ENCODE peak calls at places on chromosomes 13 and 19, in seven cellular contexts. Y is GM20000, O is AG09309, I is cardiac fibroblast, L is bronchial epithelial cell, S is lower leg skin, X is brain microvascular endothelial cell. M is an unnamed sample.

GRCh38 chr13:21420706-21421105 is 38.4 kb downstream of the ZDHHC20 start:
- DNase-seq in I (peak; percentile 49), Y (no peak), O (no peak), X (peak; percentile 29), L (peak; percentile 29), S (no peak), M (peak; percentile 52)

GRCh38 chr13:20141238-20142018 is 19.4 kb downstream of the GJA3 start:
- DNase-seq in S (no peak), X (no peak), I (no peak), Y (no peak), O (no peak), L (no peak), M (no peak)

GRCh38 chr19:46717716-46718143 is 816 bp upstream of the PRKD2 start:
- DNase-seq in X (no peak), O (no peak), S (no peak), I (no peak), Y (peak; percentile 56), L (no peak), M (no peak)

GRCh38 chr13:42041684-42042035 is 6.8 kb upstream of the DGKH start:
- DNase-seq in S (peak; percentile 45), O (no peak), Y (peak; percentile 81), X (peak; percentile 70), I (peak; percentile 80), L (peak; percentile 33), M (peak; percentile 74)

GRCh38 chr13:107473255-107473654 is 742.1 kb downstream of the LIG4 start:
- DNase-seq in S (no peak), Y (no peak), X (no peak), O (no peak), L (no peak), I (no peak), M (no peak)

GRCh38 chr19:5150331-5150901 is 181.5 kb downstream of the KDM4B start:
- DNase-seq in S (no peak), O (no peak), Y (peak; percentile 23), L (no peak), X (no peak), I (no peak), M (no peak)

GRCh38 chr13:33262997-33263396 is 22.6 kb downstream of the STARD13 start:
- DNase-seq in L (no peak), I (no peak), Y (no peak), S (no peak), O (no peak), X (no peak), M (no peak)

GRCh38 chr13:20332361-20333096 is 100.4 kb upstream of the GJB6 start:
- DNase-seq in I (peak; percentile 8), Y (no peak), S (peak; percentile 40), X (no peak), O (peak; percentile 21), L (peak; percentile 74), M (no peak)

GRCh38 chr19:49473868-49474544 is at the start of gene FLT3LG:
- DNase-seq in Y (peak; percentile 93), O (peak; percentile 34), L (no peak), X (peak; percentile 39), S (no peak), I (peak; percentile 77), M (peak; percentile 70)

GRCh38 chr19:6087074-6087506 is 23.2 kb downstream of the RFX2 start:
- DNase-seq in I (no peak), O (no peak), Y (peak; percentile 74), S (no peak), L (no peak), X (no peak), M (no peak)

GRCh38 chr13:59533561-59534337 is 630.0 kb downstream of the DIAPH3 start:
- DNase-seq in I (peak; percentile 47), O (no peak), S (no peak), Y (no peak), L (peak; percentile 79), X (peak; percentile 80), M (peak; percentile 68)

GRCh38 chr13:33069365-33069764 is 53.1 kb downstream of the KL start:
- DNase-seq in I (peak; percentile 58), X (no peak), O (no peak), Y (peak; percentile 25), S (no peak), L (no peak), M (no peak)

GRCh38 chr19:38850976-38851621 is 1.3 kb upstream of the HNRNPL start:
- DNase-seq in I (no peak), Y (no peak), S (no peak), L (no peak), X (no peak), O (no peak), M (no peak)

GRCh38 chr19:38849147-38849745 is 540 bp downstream of the HNRNPL start:
- DNase-seq in X (peak; percentile 91), I (peak; percentile 96), L (peak; percentile 81), O (peak; percentile 62), Y (peak; percentile 97), S (peak; percentile 93), M (peak; percentile 96)

GRCh38 chr19:38849746-38850230 is at the start of gene HNRNPL:
- DNase-seq in X (no peak), L (no peak), Y (peak; percentile 96), S (no peak), O (no peak), I (no peak), M (no peak)

GRCh38 chr19:38851622-38852230 is 1.9 kb upstream of the HNRNPL start:
- DNase-seq in X (peak; percentile 78), I (peak; percentile 90), S (peak; percentile 92), L (peak; percentile 62), Y (peak; percentile 97), O (peak; percentile 62), M (peak; percentile 91)

GRCh38 chr19:38850231-38850975 is 617 bp upstream of the HNRNPL start:
- DNase-seq in Y (peak; percentile 96), O (peak; percentile 100), S (peak; percentile 100), L (peak; percentile 100), X (peak; percentile 100), I (peak; percentile 100), M (peak; percentile 100)
- TF ChIP-seq CTCF in Y (no peak), O (no peak), S (no peak), L (peak; percentile 13), X (peak; percentile 14), I (no peak), M (peak; percentile 7)

DNA sequence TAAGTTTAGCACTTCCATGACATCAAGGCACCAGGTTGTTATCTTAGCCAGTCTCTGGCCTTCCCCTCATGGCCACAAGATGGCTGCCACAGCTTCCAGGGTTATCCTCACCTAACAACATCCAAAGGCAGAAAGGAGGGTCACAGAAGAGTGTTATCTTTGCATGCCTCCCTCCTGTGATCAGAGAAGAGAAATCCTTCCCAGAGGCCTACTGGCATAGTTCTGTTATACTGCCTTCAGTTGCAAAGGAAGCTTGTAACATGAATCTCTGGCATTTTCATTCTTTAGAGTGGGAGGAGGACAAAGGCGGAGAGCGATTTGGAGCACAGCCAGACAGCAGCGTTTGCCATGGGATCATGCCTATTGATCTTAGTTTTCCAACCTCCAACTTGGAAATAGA is 135.6 kb downstream of the DNAJC15 start:
- DNase-seq in I (peak; percentile 53), O (no peak), X (peak; percentile 49), Y (no peak), S (no peak), L (peak; percentile 31), M (peak; percentile 62)
- TF ChIP-seq CTCF in I (peak; percentile 45), O (no peak), X (peak; percentile 58), Y (no peak), S (no peak), L (peak; percentile 11), M (peak; percentile 38)

DNA sequence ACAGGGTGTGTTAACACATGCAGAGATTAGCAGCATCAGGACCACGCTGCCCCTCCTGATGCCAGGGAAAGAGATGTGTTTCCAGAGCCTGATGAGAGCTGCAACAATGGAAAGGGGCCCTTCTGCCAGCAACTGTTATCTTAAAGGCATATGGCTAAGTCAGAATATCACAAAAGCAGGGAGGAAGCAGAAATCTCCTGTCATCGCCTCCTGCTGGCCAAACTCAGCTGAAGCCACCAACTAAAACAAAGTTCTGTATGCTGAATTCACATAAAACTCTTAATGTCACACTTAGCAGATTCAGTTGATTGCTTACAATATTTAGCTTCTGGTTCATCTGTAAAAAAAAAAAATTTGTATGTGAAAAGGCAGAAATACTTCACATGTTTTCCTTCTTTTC is 178.2 kb downstream of the GPC5 start:
- DNase-seq in I (no peak), L (no peak), Y (no peak), X (no peak), O (no peak), S (no peak), M (no peak)
- TF ChIP-seq CTCF in I (no peak), L (peak; percentile 2), Y (peak; percentile 6), X (peak; percentile 50), O (no peak), S (no peak), M (peak; percentile 14)

DNA sequence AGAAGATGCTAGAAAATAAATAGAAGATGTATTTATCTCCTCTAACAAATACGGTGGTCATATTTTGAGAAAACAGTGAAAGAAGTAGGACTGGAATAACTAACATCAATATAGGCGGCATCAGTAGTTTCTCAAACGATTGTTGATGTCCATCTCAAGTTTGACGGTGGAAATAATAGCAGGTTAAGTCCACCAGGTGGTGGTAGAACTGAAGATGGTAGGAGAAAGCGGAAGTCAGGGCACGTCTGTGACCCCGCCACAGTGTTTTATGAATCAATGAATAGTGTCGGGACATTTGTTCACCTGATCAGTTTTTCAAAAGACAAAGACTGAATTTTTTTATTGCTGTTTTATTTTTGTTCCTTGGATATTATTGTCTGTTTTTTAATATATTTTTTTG is 706.4 kb upstream of the SLC10A2 start:
- DNase-seq in O (no peak), L (no peak), Y (no peak), I (no peak), S (no peak), X (no peak), M (no peak)
- TF ChIP-seq CTCF in O (no peak), L (no peak), Y (no peak), I (no peak), S (no peak), X (peak; percentile 23), M (peak; percentile 10)

GRCh38 chr13:22915442-22916082 is 265.2 kb upstream of the SGCG start:
- DNase-seq in Y (peak; percentile 52), S (peak; percentile 23), X (peak; percentile 18), L (peak; percentile 23), O (no peak), I (peak; percentile 35), M (peak; percentile 48)
- TF ChIP-seq CTCF in Y (no peak), S (no peak), X (no peak), L (peak; percentile 11), O (no peak), I (no peak), M (no peak)

DNA sequence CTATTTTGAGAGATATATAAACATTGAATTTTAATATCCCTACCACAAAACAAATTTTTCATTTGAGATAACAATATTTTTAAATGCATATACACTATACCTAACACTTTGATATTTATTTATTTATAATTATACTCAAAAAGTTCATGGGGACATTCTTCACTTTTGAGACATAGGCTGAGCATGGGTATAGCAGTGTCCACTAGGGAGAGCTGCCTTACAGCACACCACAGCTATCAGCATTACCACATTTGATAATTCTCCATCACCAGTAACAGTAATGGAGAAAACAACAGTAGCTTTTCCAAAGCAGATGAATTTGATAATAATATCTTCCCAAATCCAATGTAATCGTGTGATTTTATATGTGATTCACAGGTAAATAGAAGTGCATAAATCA is 626.1 kb downstream of the DACH1 start:
- DNase-seq in O (no peak), Y (no peak), S (no peak), X (peak; percentile 29), I (peak; percentile 51), L (peak; percentile 24), M (peak; percentile 28)
- TF ChIP-seq CTCF in O (no peak), Y (no peak), S (no peak), X (peak; percentile 70), I (peak; percentile 67), L (peak; percentile 38), M (peak; percentile 74)

M was measured in astrocyte of the spinal cord.